ENCODE peak calls at places on chromosomes 11 and 22, in four cellular contexts. F is IMR-90, I is H9, X is H1. S is an unnamed sample. For H3K4me1, the result is how much of the 10 kb centered on the place peaks cover.

GRCh38 chr11:95884364-95884763 is 39.5 kb downstream of the MTMR2 start:
- DNase-seq in F (peak), X (no peak), I (no peak), S (no peak)

GRCh38 chr11:73652856-73653559 is 6.6 kb downstream of the PLEKHB1 start:
- DNase-seq in X (no peak), I (no peak), F (peak), S (no peak)

GRCh38 chr11:47254381-47254780 is 3.4 kb upstream of the NR1H3 start:
- DNase-seq in F (no peak), X (no peak), I (no peak), S (no peak)

GRCh38 chr11:57303990-57304579 is 20.7 kb downstream of the TNKS1BP1 start:
- DNase-seq in I (no peak), X (no peak), F (no peak), S (no peak)

GRCh38 chr11:84165139-84165538 is 879.0 kb upstream of the CCDC90B start:
- DNase-seq in I (no peak), F (no peak), X (no peak), S (no peak)

GRCh38 chr22:27518583-27519437 is 282.7 kb downstream of the MN1 start:
- DNase-seq in F (peak), I (no peak), X (no peak), S (no peak)

GRCh38 chr22:18110194-18110943 is at the start of gene TUBA8:
- DNase-seq in I (peak), F (peak), X (no peak), S (peak)

GRCh38 chr22:29337631-29338284 is 22.3 kb upstream of the RASL10A start:
- DNase-seq in I (no peak), X (no peak), F (no peak), S (no peak)

GRCh38 chr11:28757725-28758515 is 649.7 kb downstream of the METTL15 start:
- DNase-seq in X (no peak), I (no peak), F (peak), S (no peak)

GRCh38 chr11:5631426-5631825 is 6.6 kb downstream of the TRIM34 start:
- DNase-seq in I (no peak), X (no peak), F (no peak), S (no peak)

GRCh38 chr11:31815743-31816466 is 4.8 kb upstream of the PAX6 start:
- DNase-seq in X (no peak), I (no peak), F (no peak), S (no peak)

GRCh38 chr22:44892803-44893730 is 116.7 kb downstream of the PHF21B start:
- DNase-seq in F (no peak), I (no peak), X (no peak), S (no peak)

GRCh38 chr11:66607126-66607834 is 9.2 kb upstream of the RBM14 start:
- DNase-seq in X (no peak), F (peak), I (no peak), S (no peak)

GRCh38 chr11:120807414-120808150 is 216.3 kb upstream of the TBCEL start:
- DNase-seq in I (peak), X (no peak), F (peak), S (peak)

GRCh38 chr11:2581151-2581930 is 118.5 kb downstream of the KCNQ1OT1 start:
- DNase-seq in F (no peak), I (peak), X (no peak), S (no peak)

GRCh38 chr11:79076526-79077115 is 364.2 kb downstream of the TENM4 start:
- DNase-seq in F (no peak), X (no peak), I (no peak), S (peak)

GRCh38 chr11:78684377-78684776 is 109.7 kb upstream of the NARS2 start:
- DNase-seq in X (no peak), I (no peak), F (peak), S (peak)

GRCh38 chr11:31060880-31061279 is 308.7 kb downstream of the DCDC1 start:
- DNase-seq in I (no peak), F (peak), X (no peak), S (no peak)

GRCh38 chr11:94526645-94527438 is 14.6 kb downstream of the C11orf97 start:
- DNase-seq in F (peak), X (no peak), I (no peak), S (no peak)

GRCh38 chr22:20434773-20435172 is 2.9 kb downstream of the SCARF2 start:
- DNase-seq in X (no peak), I (no peak), F (no peak), S (no peak)

GRCh38 chr22:16964366-16964765 is 43.7 kb downstream of the GAB4 start:
- DNase-seq in I (no peak), X (no peak), F (no peak), S (no peak)

GRCh38 chr11:106410902-106411301 is 333.4 kb downstream of the AASDHPPT start:
- DNase-seq in I (no peak), X (no peak), F (no peak), S (no peak)

GRCh38 chr22:46262449-46263207 is 515 bp downstream of the PKDREJ start:
- DNase-seq in X (peak), I (peak), F (peak), S (peak)

GRCh38 chr11:10878408-10879214 is 20.8 kb upstream of the ZBED5 start:
- DNase-seq in X (no peak), F (peak), I (peak), S (peak)

GRCh38 chr11:77126156-77126775 is 1.8 kb upstream of the MYO7A start:
- DNase-seq in F (no peak), X (no peak), I (no peak), S (peak)

GRCh38 chr22:49550766-49551362 is 276.8 kb downstream of the BRD1 start:
- DNase-seq in I (no peak), X (no peak), F (no peak), S (no peak)

GRCh38 chr11:71266114-71266833 is 13.9 kb upstream of the SHANK2 start:
- DNase-seq in X (no peak), I (peak), F (no peak), S (peak)

GRCh38 chr11:20671856-20672546 is 2.6 kb downstream of the NELL1 start:
- DNase-seq in X (no peak), F (no peak), I (no peak), S (peak)

GRCh38 chr11:116856423-116856822 is 19.0 kb upstream of the APOA1 start:
- DNase-seq in I (no peak), F (no peak), X (no peak), S (no peak)

GRCh38 chr11:12184696-12185095 is 74.3 kb downstream of the MICAL2 start:
- DNase-seq in I (no peak), X (no peak), F (peak), S (no peak)

GRCh38 chr11:116641561-116642045 is 131.2 kb downstream of the BUD13 start:
- DNase-seq in X (peak), F (no peak), I (peak), S (peak)

DNA sequence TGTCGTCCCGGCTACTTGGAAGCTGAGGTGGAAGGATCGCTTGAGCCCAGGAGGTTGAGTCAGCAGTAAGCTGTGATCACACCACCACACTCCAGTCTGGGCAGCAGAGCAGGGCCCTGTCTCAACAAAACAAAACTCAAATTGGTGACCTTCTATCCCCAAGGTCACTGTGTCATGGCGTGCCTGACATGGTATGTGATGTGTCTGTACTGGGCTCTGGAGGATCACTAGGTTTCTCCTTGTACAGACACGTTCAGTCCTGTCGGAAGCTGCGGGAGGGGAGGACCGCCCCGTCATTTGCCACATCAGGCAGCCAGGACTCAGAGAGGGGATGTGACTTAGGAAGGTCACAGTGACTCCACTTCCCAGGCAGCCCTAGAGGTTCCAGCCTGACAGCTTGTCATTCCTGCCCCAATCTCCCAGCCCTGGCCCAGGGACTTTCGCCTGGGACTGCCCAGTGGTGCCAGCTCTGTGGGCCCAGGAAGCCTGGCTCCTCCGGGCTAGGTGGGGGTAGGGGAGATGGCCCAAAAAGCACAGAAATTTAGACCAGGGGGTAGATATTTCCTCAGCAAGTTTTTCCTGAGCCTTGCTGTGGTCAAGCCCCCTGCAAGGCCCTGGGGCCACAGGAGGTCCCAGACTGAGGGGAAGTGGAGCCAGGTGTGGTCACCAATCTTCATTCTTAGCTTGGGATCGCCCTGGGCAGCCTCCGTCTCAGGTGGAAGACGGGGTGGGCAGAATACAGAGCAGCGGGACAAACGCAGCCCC is 53.2 kb downstream of the TRIOBP start:
- DNase-seq in X (no peak), I (no peak), F (peak), S (peak)
- H3K4me1 ChIP-seq in X (under half), I (under half), F (half or more), S (under half)

DNA sequence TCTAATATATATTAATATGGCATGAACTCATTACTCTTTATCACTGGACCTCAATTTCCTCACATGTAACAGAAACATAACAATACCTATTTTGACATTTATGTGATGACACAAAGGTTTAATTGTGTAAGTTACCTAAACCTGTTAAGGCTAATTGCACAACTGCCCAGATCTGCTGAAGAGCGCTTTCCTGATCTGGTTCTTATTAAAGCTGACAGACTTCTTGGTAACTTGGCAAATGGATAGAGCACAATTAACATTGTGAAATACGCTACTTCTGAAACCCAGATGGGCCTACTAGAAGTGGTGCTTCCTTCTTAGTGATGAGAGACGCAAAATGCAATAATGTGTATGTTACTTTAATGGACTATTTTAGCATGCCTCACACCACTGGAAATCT is 1767.2 kb upstream of the RAG2 start:
- DNase-seq in X (no peak), F (no peak), I (no peak), S (no peak)
- H4K5ac ChIP-seq in X (no peak), F (no peak), I (no peak), S (no peak)

GRCh38 chr11:69486056-69486772 is 4.8 kb downstream of the LINC01488 start:
- DNase-seq in F (no peak), X (no peak), I (no peak), S (no peak)
- H3K4ac ChIP-seq in F (no peak), X (no peak), I (no peak), S (no peak)

DNA sequence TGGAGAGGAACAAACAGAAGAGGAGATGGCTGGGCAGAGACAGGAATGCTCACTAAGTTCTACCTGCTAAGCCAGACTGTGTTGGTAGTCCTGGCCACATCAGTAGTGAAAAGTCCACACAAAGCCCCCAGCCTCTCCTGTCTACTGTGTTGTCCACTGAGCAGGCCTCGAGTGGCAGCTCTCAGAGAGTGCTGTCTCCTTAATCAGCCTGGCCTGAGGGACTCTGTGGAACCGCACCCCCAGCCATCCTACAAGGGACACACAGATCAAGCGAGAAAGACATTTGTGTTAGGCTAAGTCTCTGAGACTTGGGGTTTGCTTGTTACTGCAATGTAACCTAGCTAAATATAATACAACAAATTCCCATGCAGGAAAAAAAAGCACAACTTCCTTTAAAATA is 71.0 kb downstream of the PACSIN2 start:
- DNase-seq in X (no peak), I (no peak), F (no peak), S (no peak)
- H3K4me1 ChIP-seq in X (under half), I (under half), F (under half), S (under half)

GRCh38 chr11:1434941-1435340 is 45.2 kb downstream of the BRSK2 start:
- DNase-seq in F (no peak), X (no peak), I (no peak), S (no peak)
- H4K5ac ChIP-seq in F (no peak), X (no peak), I (no peak), S (no peak)

S was measured in mesendoderm.